ENCODE peak calls at places on chromosomes 1 and 21, in six cellular contexts. U, I, Y, R, C and D are unnamed samples.

GRCh38 chr1:245984390-245985155 is 522.5 kb downstream of the SMYD3 start:
- DNase-seq in C (no peak), I (peak), Y (no peak), U (no peak), R (no peak), D (no peak)

GRCh38 chr1:153534933-153535663 is 693 bp downstream of the S100A6 start:
- DNase-seq in R (no peak), C (peak), U (peak), I (no peak), Y (no peak), D (no peak)

GRCh38 chr1:9356829-9357466 is 64.3 kb downstream of the SPSB1 start:
- DNase-seq in U (no peak), Y (no peak), I (no peak), R (no peak), C (no peak), D (no peak)

GRCh38 chr1:185155600-185156320 is 993 bp downstream of the TRMT1L start:
- DNase-seq in U (no peak), R (no peak), Y (no peak), C (peak), I (peak), D (no peak)

GRCh38 chr1:23646086-23646485 is 45.5 kb upstream of the RPL11 start:
- DNase-seq in I (no peak), Y (no peak), C (no peak), U (no peak), R (no peak), D (no peak)

GRCh38 chr1:202671388-202671787 is 38.9 kb downstream of the SYT2 start:
- DNase-seq in R (no peak), C (no peak), I (no peak), U (peak), Y (no peak), D (no peak)

GRCh38 chr21:33069994-33070811 is at the start of gene OLIG1:
- DNase-seq in Y (peak), C (peak), R (no peak), I (peak), U (no peak), D (no peak)

GRCh38 chr1:188642585-188643168 is 1813.9 kb downstream of the PLA2G4A start:
- DNase-seq in Y (no peak), I (no peak), R (no peak), C (no peak), U (no peak), D (no peak)

GRCh38 chr1:75152092-75152491 is 17.9 kb downstream of the LHX8 start:
- DNase-seq in C (no peak), U (no peak), I (no peak), Y (no peak), R (no peak), D (no peak)

GRCh38 chr1:4653796-4654715 is at the start of gene AJAP1:
- DNase-seq in C (no peak), R (no peak), I (no peak), U (no peak), Y (no peak), D (no peak)

GRCh38 chr1:203361843-203362524 is 11.1 kb upstream of the FMOD start:
- DNase-seq in R (no peak), I (peak), Y (no peak), U (no peak), C (peak), D (peak)

GRCh38 chr1:150352883-150353282 is 11.1 kb upstream of the RPRD2 start:
- DNase-seq in Y (no peak), C (no peak), I (no peak), R (no peak), U (no peak), D (no peak)

GRCh38 chr1:229557913-229558414 is 543 bp downstream of the ABCB10 start:
- DNase-seq in U (peak), C (peak), Y (peak), I (no peak), R (no peak), D (peak)

GRCh38 chr1:8374356-8374755 is 56.4 kb downstream of the SLC45A1 start:
- DNase-seq in C (no peak), I (no peak), Y (no peak), U (no peak), R (no peak), D (no peak)

GRCh38 chr1:43991476-43992231 is at the start of gene CCDC24:
- DNase-seq in U (peak), R (peak), C (peak), Y (peak), I (peak), D (peak)

GRCh38 chr1:80293818-80294217 is 1287.3 kb upstream of the ADGRL4 start:
- DNase-seq in Y (no peak), I (peak), C (no peak), U (no peak), R (no peak), D (no peak)

GRCh38 chr21:17492415-17493168 is 20.3 kb upstream of the CXADR start:
- DNase-seq in U (no peak), Y (no peak), I (no peak), C (no peak), R (no peak), D (no peak)

GRCh38 chr1:166838766-166839599 is at the start of gene POGK:
- DNase-seq in R (peak), U (peak), Y (peak), C (peak), I (peak), D (peak)
- TF ChIP-seq POLR2A in R (peak), U (peak), Y (peak), C (peak), I (peak), D (peak)

GRCh38 chr21:44947930-44948331 is 8.1 kb downstream of the SLX9 start:
- DNase-seq in I (no peak), C (no peak), Y (no peak), U (no peak), R (no peak), D (peak)
- TF ChIP-seq POLR2A in I (no peak), C (no peak), Y (no peak), U (no peak), R (no peak), D (no peak)

GRCh38 chr21:36830041-36830440 is 131.1 kb downstream of the SIM2 start:
- DNase-seq in I (no peak), U (no peak), C (no peak), Y (no peak), R (no peak), D (no peak)

GRCh38 chr21:36829116-36829515 is 130.2 kb downstream of the SIM2 start:
- DNase-seq in I (no peak), Y (no peak), C (no peak), R (no peak), U (no peak), D (no peak)

GRCh38 chr21:36835383-36835795 is 131.1 kb downstream of the HLCS start:
- DNase-seq in U (peak), Y (no peak), I (no peak), C (no peak), R (no peak), D (peak)

GRCh38 chr21:36839123-36839522 is 127.3 kb downstream of the HLCS start:
- DNase-seq in I (peak), Y (no peak), C (no peak), R (no peak), U (no peak), D (no peak)

GRCh38 chr21:36834192-36834591 is 132.3 kb downstream of the HLCS start:
- DNase-seq in I (no peak), C (no peak), R (no peak), Y (no peak), U (no peak), D (no peak)
- TF ChIP-seq POLR2A in I (no peak), C (no peak), R (no peak), Y (no peak), U (no peak), D (no peak)

DNA sequence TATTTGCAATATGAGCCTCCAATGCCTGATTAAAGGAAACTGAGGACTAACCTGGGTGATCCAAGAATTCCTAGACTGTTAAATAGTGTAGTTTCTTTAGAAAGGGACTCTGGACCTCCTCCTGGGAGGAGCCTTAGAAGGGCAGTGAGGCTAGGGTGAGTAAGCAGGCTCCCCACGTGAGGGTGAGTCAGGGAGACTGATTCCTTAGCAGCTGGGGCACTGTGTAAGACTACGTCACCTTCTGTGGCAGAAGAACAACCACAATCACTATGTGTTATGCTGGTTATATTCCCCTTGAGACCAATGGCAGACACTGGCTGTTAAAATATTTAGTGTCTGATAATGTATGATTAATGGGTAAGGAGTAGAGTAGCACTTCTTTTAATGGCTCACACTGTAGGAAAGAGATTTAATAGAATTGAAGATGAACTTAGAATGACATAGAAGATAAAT is 53.3 kb upstream of the SYT14 start:
- DNase-seq in I (peak), R (peak), U (no peak), Y (no peak), C (peak), D (peak)
- TF ChIP-seq POLR2A in I (no peak), R (no peak), U (no peak), Y (no peak), C (no peak), D (no peak)

GRCh38 chr1:186492531-186493291 is 31.8 kb upstream of the PDC start:
- DNase-seq in I (no peak), U (no peak), Y (no peak), R (no peak), C (no peak), D (no peak)
- TF ChIP-seq POLR2A in I (no peak), U (no peak), Y (no peak), R (no peak), C (no peak), D (no peak)

DNA sequence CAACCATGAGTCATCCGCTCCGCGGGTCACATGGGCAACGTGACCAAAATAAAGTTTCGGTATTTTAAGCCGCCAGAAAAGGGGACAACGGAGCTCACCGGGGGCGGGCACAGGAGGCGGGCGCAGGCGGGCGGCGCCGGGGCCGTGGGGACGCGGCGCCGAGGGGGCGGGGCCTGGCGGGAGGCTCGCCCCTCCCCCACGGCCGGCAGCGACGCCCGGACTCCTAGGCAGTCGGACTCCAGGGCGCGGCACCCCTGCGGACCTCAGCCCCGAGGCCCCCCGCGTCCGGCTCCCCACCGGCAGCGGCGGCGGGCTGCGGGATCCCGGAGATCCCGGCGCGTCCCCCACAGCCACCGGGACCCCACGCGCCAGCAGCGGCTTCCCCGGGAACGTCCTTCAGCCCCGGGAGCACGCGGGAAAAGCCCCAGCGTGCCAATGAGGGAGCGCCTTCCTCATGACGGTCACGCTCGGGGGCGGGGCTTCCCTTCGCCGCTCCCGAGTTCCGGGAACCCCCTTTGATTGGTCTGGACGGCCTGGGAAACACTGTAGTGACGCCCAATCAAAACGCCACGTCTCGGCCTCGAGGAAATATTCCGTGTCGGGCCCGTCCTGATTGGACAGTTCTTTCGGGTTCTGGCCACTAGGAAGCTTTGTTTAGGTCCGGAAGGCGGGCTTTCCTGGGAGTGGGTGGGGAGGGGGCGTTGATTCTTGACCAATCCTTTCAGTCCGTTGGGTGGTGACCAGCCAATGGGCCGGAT is 515 bp upstream of the CAMTA1 start:
- DNase-seq in I (peak), U (peak), Y (peak), C (peak), R (peak), D (peak)
- TF ChIP-seq POLR2A in I (peak), U (peak), Y (peak), C (peak), R (peak), D (peak)